ENCODE peak calls at places on chromosomes 7 and 10, in four cellular contexts. E is neural progenitor cell, W is adipocyte, Y is HepG2. T is an unnamed sample.

GRCh38 chr7:22632674-22633073 is 94.3 kb upstream of the IL6 start:
- DNase-seq in E (no peak), W (no peak), Y (no peak), T (no peak)

GRCh38 chr10:60394444-60394843 is 4.8 kb upstream of the ANK3 start:
- DNase-seq in W (no peak), Y (no peak), E (no peak), T (no peak)

GRCh38 chr7:133789951-133790350 is 337.2 kb upstream of the LRGUK start:
- DNase-seq in Y (no peak), W (no peak), E (peak; percentile 23), T (no peak)

GRCh38 chr10:10804998-10805737 is 212.5 kb upstream of the CELF2 start:
- DNase-seq in E (no peak), W (no peak), Y (peak; percentile 18), T (no peak)

GRCh38 chr10:85547460-85548023 is 819.1 kb downstream of the GRID1 start:
- DNase-seq in E (peak; percentile 15), W (no peak), Y (no peak), T (no peak)

GRCh38 chr10:12914111-12914510 is 87.4 kb downstream of the CCDC3 start:
- DNase-seq in W (no peak), E (no peak), Y (no peak), T (no peak)

GRCh38 chr10:71375954-71376353 is 20.8 kb upstream of the CDH23 start:
- DNase-seq in W (no peak), E (no peak), Y (peak; percentile 40), T (no peak)

GRCh38 chr7:151891753-151892152 is 14.8 kb upstream of the PRKAG2 start:
- DNase-seq in Y (no peak), E (no peak), W (no peak), T (no peak)

GRCh38 chr7:96179341-96179740 is 142.6 kb downstream of the SLC25A13 start:
- DNase-seq in Y (no peak), E (no peak), W (peak; percentile 51), T (no peak)

GRCh38 chr10:113138937-113139585 is 189.0 kb downstream of the TCF7L2 start:
- DNase-seq in Y (no peak), W (no peak), E (no peak), T (no peak)

GRCh38 chr10:59079386-59080226 is 96.8 kb upstream of the PHYHIPL start:
- DNase-seq in W (peak; percentile 82), E (no peak), Y (peak; percentile 39), T (no peak)

GRCh38 chr7:3911685-3912084 is 610.6 kb downstream of the SDK1 start:
- DNase-seq in W (no peak), Y (no peak), E (no peak), T (no peak)

GRCh38 chr7:36854652-36855051 is 130.4 kb upstream of the AOAH start:
- DNase-seq in Y (no peak), E (no peak), W (no peak), T (no peak)

GRCh38 chr7:156147104-156147503 is 334.8 kb upstream of the SHH start:
- DNase-seq in E (no peak), W (no peak), Y (peak; percentile 13), T (no peak)

GRCh38 chr7:155796381-155797261 is 15.6 kb downstream of the SHH start:
- DNase-seq in Y (no peak), E (peak; percentile 67), W (peak; percentile 68), T (peak; percentile 75)

GRCh38 chr7:17058568-17058967 is 176.8 kb upstream of the AGR3 start:
- DNase-seq in W (peak; percentile 63), E (no peak), Y (no peak), T (no peak)

GRCh38 chr7:115869811-115870210 is 160.8 kb downstream of the TFEC start:
- DNase-seq in W (peak; percentile 36), E (no peak), Y (no peak), T (no peak)

GRCh38 chr7:105677803-105678583 is 96.7 kb upstream of the EFCAB10 start:
- DNase-seq in W (no peak), E (no peak), Y (no peak), T (peak; percentile 41)

GRCh38 chr7:141416691-141417268 is 134.4 kb upstream of the AGK start:
- DNase-seq in W (no peak), Y (no peak), E (no peak), T (no peak)

GRCh38 chr7:46291064-46291463 is 370.0 kb upstream of the IGFBP3 start:
- DNase-seq in Y (no peak), W (peak; percentile 68), E (no peak), T (no peak)

GRCh38 chr10:77801474-77802238 is 124.9 kb downstream of the DLG5 start:
- DNase-seq in Y (no peak), E (no peak), W (peak; percentile 6), T (no peak)

GRCh38 chr10:13614530-13615332 is 28.0 kb downstream of the PRPF18 start:
- DNase-seq in E (peak; percentile 32), W (peak; percentile 72), Y (no peak), T (no peak)

GRCh38 chr10:118571123-118571522 is 24.3 kb downstream of the PRLHR start:
- DNase-seq in E (peak; percentile 14), W (peak; percentile 73), Y (no peak), T (no peak)

GRCh38 chr7:158645842-158646241 is 58.2 kb upstream of the PTPRN2 start:
- DNase-seq in Y (no peak), E (no peak), W (no peak), T (no peak)

GRCh38 chr10:29554660-29555059 is 80.1 kb downstream of the SVIL start:
- DNase-seq in E (peak; percentile 33), W (no peak), Y (no peak), T (no peak)

GRCh38 chr7:106111671-106112117 is 418 bp downstream of the SYPL1 start:
- DNase-seq in E (peak; percentile 82), W (peak; percentile 85), Y (peak; percentile 10), T (peak; percentile 89)

GRCh38 chr7:113113912-113114311 is 4.4 kb downstream of the SMIM30 start:
- DNase-seq in E (peak; percentile 41), Y (peak; percentile 2), W (no peak), T (peak; percentile 81)

GRCh38 chr10:23702977-23703414 is 264.1 kb downstream of the OTUD1 start:
- DNase-seq in W (peak; percentile 49), Y (peak; percentile 58), E (peak; percentile 89), T (peak; percentile 83)

GRCh38 chr10:34392641-34393170 is 422.4 kb downstream of the PARD3 start:
- DNase-seq in Y (no peak), W (no peak), E (no peak), T (no peak)

GRCh38 chr10:118278649-118279048 is 63.5 kb downstream of the FAM204A start:
- DNase-seq in Y (no peak), E (no peak), W (no peak), T (no peak)

GRCh38 chr7:27251136-27251512 is 8.5 kb downstream of the EVX1 start:
- DNase-seq in E (peak; percentile 15), Y (no peak), W (no peak), T (no peak)

GRCh38 chr7:153414288-153414629 is 637.9 kb upstream of the DPP6 start:
- DNase-seq in E (no peak), W (no peak), Y (no peak), T (no peak)

DNA sequence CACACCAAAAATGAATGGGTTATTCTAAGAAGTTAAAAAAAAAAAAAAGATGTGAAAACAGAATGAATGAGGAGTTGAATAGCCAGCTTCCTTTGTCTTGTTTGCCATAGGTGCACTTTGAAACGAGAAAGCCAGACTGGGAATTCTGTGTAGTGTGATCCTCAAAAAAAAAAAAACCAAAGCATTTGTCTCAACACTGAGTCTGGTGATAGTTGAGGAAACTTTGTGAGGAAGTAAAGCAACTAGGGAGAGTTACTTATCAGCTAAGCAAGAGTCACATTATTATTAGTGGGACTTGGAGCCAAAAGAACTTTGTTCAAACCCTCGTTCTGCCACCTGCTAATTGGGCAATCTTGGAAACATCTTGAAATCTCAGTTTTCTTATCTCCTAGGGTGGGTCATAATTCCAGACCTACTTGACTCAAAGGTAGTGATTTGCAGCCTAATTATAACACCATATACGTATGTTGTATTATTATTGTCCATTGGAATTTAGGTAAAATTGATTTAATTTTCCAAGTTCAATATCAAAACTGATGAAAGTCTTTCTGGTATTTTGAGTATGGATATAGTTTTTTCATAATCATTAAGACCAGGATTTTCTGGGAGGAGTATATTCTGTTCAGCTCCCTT is 99.8 kb upstream of the GJD4 start:
- DNase-seq in Y (peak; percentile 46), E (no peak), W (no peak), T (no peak)
- H3K9ac ChIP-seq in Y (no peak overlapping the region), E (no peak overlapping the region), W (no peak overlapping the region), T (no peak overlapping the region)

GRCh38 chr7:94087664-94088352 is 83.7 kb upstream of the BET1 start:
- DNase-seq in W (peak; percentile 87), Y (peak; percentile 48), E (peak; percentile 72), T (peak; percentile 81)
- H3K9ac ChIP-seq in W (peak overlapping the region; percentile 75), Y (no peak overlapping the region), E (no peak overlapping the region), T (no peak overlapping the region)

GRCh38 chr7:1425292-1426136 is 33.8 kb downstream of the MICALL2 start:
- DNase-seq in E (peak; percentile 45), Y (peak; percentile 39), W (peak; percentile 15), T (peak; percentile 72)
- H3K9ac ChIP-seq in E (no peak overlapping the region), Y (peak overlapping the region; percentile 48), W (no peak overlapping the region), T (no peak overlapping the region)

DNA sequence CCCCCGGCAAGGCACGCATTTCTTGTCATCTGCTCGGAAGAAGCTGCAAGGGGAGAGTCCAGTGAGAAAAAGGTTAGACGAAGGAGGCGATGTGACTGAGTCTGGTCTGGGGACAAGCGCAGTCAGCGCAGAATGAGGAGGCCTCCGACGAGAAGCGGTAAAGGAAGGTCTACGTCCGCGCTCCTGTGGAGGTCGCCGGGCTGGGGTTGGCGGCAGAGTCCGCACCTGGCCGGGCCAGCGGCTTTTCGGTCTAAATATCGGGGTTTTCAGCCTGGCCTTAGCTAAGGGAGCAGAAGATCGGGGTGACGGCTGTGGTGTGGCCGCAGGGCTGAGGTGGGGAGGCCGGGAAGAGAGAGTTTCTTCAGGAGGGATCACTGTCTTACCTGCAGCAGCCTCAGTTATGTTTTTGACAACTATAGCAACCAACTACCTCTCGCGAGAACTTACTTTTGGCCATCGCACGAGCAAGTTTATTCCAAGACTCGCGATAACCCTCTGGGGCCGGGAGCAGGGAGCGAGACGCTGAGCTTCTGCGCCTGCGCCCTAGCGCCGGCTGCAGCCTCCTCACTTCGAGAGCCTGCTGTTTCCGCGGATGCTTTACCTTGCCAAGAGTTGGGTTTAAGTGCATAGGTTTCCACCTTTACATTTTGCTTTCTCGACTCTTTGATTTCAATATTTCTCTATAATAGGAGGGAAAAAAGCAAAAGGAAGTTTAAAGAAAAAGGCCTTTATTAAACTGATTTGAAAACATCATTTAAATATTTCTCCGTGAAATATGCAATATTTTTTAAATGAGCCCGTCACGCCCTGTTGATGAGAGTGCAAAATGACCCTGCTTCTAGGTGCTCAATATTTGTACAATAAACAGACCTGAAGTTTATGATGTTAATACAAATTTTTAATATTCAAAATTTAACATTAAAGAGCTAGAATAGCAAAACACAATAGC is at the start of gene CFAP70:
- DNase-seq in W (peak; percentile 99), E (peak; percentile 98), Y (peak; percentile 95), T (peak; percentile 95)
- H3K9ac ChIP-seq in W (peak within 1 kb of the TSS; percentile 89), E (peak within 1 kb of the TSS; percentile 67), Y (peak within 1 kb of the TSS; percentile 88), T (peak within 1 kb of the TSS; percentile 75)

DNA sequence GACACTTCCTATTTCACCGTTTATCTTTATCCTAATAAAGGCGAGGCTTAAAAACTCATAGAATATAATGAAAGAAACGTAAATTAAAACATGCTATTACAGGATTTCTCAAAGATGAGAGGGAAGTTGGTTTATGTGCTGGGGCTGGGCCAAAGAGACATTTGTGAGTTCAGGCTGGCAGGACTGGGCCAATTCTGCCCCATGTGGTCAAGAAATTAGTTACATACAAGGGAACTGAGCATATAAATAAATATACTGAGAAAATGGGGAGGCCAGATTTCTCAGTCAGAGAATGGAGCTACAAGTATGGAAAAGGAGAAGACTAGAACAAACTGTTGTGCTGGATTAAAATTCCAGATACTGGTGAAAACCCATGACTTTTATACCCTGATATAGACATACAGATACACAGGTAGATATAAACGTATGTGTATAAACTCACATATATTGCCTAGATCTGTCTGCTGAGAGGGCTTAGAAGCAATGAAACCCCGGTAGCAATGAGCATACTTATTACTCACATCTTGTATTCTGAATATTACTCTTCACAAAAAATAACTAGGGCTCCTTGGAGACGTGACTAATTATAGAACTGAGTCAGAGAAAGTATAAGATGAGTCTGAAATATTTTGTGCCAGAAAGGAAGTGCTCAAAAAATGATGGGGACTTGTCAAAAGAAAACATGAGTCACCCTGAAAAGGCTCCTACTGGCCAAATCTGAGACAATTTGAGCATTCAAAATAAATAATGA is 155.7 kb upstream of the FGFR2 start:
- DNase-seq in W (peak; percentile 48), E (no peak), Y (no peak), T (peak; percentile 72)
- H3K9ac ChIP-seq in W (peak overlapping the region; percentile 51), E (no peak overlapping the region), Y (no peak overlapping the region), T (no peak overlapping the region)

T was measured in Karpas-422.